ENCODE peak calls at places on chromosomes 2 and 18, in seven cellular contexts. K is osteocyte; I is AG10803; Z is heart right ventricle; T is left ventricle myocardium inferior; P is CD4-positive, alpha-beta T cell; M is RWPE1. N is an unnamed sample.

GRCh38 chr2:57510704-57511103 is 535.9 kb upstream of the VRK2 start:
- DNase-seq in I (no peak), T (no peak), P (no peak), M (no peak), K (no peak), Z (no peak), N (no peak)

GRCh38 chr2:173401716-173402326 is 47.1 kb downstream of the CDCA7 start:
- DNase-seq in T (no peak), I (no peak), P (no peak), K (no peak), M (no peak), Z (no peak), N (no peak)

GRCh38 chr18:79581406-79581805 is 98.2 kb upstream of the CTDP1 start:
- DNase-seq in Z (no peak), I (no peak), P (no peak), M (no peak), T (no peak), K (peak; percentile 69), N (peak; percentile 60)

GRCh38 chr2:205119141-205119540 is 563.2 kb upstream of the NRP2 start:
- DNase-seq in T (no peak), K (no peak), P (no peak), I (no peak), M (no peak), Z (no peak), N (no peak)

GRCh38 chr2:31319391-31320175 is 85.6 kb downstream of the EHD3 start:
- DNase-seq in K (peak; percentile 74), P (no peak), T (no peak), Z (no peak), I (peak; percentile 81), M (no peak), N (no peak)

GRCh38 chr2:104312684-104313083 is 541.2 kb upstream of the POU3F3 start:
- DNase-seq in T (no peak), I (no peak), Z (no peak), P (no peak), K (no peak), M (no peak), N (no peak)

GRCh38 chr18:32764611-32765244 is 8.1 kb downstream of the KLHL14 start:
- DNase-seq in K (no peak), P (no peak), Z (no peak), T (no peak), M (no peak), I (no peak), N (no peak)

GRCh38 chr2:110713508-110714362 is 18.6 kb upstream of the ACOXL start:
- DNase-seq in M (peak; percentile 33), I (no peak), T (no peak), Z (no peak), K (no peak), P (no peak), N (no peak)

GRCh38 chr2:186588940-186589732 is 720 bp upstream of the ITGAV start:
- DNase-seq in Z (peak; percentile 18), T (no peak), P (no peak), I (no peak), M (no peak), K (no peak), N (no peak)

GRCh38 chr2:17318013-17318412 is 200.2 kb downstream of the RAD51AP2 start:
- DNase-seq in K (no peak), P (no peak), I (no peak), M (no peak), T (no peak), Z (no peak), N (no peak)

GRCh38 chr2:113128386-113128664 is 927 bp downstream of the IL1RN start:
- DNase-seq in K (peak; percentile 48), Z (no peak), I (no peak), M (no peak), P (no peak), T (no peak), N (no peak)

GRCh38 chr18:75135158-75135725 is 73.7 kb downstream of the PTGR3 start:
- DNase-seq in P (no peak), I (no peak), K (peak; percentile 68), T (no peak), Z (no peak), M (no peak), N (no peak)

GRCh38 chr18:11175266-11175947 is 26.0 kb upstream of the PIEZO2 start:
- DNase-seq in Z (no peak), P (no peak), I (peak; percentile 84), M (no peak), T (no peak), K (no peak), N (no peak)

GRCh38 chr2:36433311-36434217 is 78.0 kb downstream of the CRIM1 start:
- DNase-seq in I (peak; percentile 86), M (peak; percentile 80), P (no peak), K (no peak), Z (peak; percentile 35), T (peak; percentile 46), N (no peak)

GRCh38 chr2:61218817-61219170 is 56.8 kb downstream of the C2orf74 start:
- DNase-seq in P (no peak), Z (no peak), I (no peak), M (peak; percentile 14), K (no peak), T (no peak), N (no peak)

GRCh38 chr2:229270551-229271410 is at the start of gene PID1:
- DNase-seq in K (no peak), T (peak; percentile 47), P (no peak), M (peak; percentile 56), Z (no peak), I (peak; percentile 79), N (no peak)

GRCh38 chr2:105294844-105295481 is 34.6 kb downstream of the TGFBRAP1 start:
- DNase-seq in M (peak; percentile 34), K (no peak), T (no peak), P (no peak), I (peak; percentile 75), Z (peak; percentile 42), N (no peak)

GRCh38 chr2:212548459-212548815 is 9.8 kb upstream of the ERBB4 start:
- DNase-seq in Z (peak; percentile 23), T (no peak), P (no peak), M (no peak), K (no peak), I (peak; percentile 41), N (no peak)
- TF ChIP-seq CTCF in Z (peak; percentile 64), T (peak; percentile 62), P (no peak), M (no peak), K (peak; percentile 68), I (peak; percentile 58), N (peak; percentile 88)

DNA sequence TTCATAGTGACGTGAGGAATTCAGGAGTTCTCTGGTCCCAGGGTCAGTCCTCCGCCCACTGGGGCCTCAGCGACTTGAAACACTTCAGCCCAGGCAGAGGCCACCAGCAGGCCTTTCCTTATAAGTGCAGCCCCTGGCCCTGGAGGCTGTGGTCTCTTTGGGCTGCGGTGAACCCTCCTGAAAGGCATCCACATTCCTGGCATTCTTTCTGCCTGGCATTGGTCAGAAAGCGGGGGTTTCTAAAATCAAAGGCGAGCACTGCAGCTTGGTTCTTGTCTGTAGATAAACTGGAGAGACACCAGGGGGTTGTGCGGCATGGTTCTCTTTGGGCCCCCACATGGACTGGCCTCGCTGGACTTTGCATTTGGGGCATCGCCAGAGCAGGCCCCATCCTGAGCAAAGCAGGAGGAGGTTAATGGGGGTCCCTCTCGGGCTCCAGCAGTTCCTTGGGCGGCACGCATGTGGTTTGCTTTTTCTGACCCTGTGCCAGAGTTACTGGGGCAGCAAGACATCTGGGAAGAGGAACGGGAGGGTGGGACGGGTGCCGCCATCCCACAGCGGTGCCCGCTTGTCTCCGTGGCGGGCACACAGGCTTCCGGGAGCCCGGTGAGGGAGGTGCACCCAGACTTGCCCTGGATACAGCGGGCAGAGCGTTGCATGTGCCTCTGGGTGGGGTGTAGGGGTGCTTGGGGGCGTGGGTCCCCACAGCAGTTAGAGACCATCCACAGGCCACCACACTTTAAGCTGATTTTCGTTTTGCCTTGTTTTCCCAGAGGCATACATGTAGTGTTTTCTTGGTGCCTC is 44.9 kb downstream of the SH3BP4 start:
- DNase-seq in P (no peak), M (no peak), T (no peak), I (peak; percentile 84), K (peak; percentile 90), Z (no peak), N (peak; percentile 89)
- TF ChIP-seq CTCF in P (no peak), M (no peak), T (no peak), I (peak; percentile 34), K (peak; percentile 44), Z (no peak), N (peak; percentile 69)

GRCh38 chr2:9775351-9775750 is 67.9 kb upstream of the TAF1B start:
- DNase-seq in Z (no peak), I (no peak), M (no peak), P (no peak), T (no peak), K (no peak), N (peak; percentile 37)
- TF ChIP-seq CTCF in Z (no peak), I (no peak), M (no peak), P (no peak), T (no peak), K (no peak), N (no peak)

DNA sequence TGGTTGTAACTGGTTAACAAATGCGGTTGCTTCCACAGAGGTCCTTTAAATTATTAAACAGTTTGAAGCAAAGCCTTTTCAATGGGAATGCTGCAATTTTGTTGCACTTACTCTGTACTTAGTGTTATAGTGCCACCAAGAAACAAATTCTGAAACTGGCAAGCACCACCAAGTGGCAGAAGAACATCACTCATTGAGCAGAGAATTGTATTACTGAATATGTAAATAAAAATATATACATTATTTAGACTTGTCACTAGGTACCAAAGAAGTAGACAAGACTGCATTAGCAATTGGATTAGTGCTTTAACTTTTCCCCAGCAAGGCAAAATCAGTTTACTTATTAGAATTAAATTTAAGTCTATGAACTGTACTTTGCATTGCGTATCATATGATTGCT is 2.7 kb upstream of the TMEFF2 start:
- DNase-seq in M (peak; percentile 13), I (no peak), K (no peak), Z (no peak), P (no peak), T (no peak), N (no peak)
- TF ChIP-seq CTCF in M (peak; percentile 35), I (no peak), K (peak; percentile 72), Z (no peak), P (no peak), T (no peak), N (peak; percentile 80)